ENCODE peak calls at places on chromosome 14, in seven cellular contexts. P, R, L, E, W, H and Z are unnamed samples.

GRCh38 chr14:96256420-96256819 is 410 bp downstream of the BDKRB1 start:
- DNase-seq in L (no peak), P (no peak), W (no peak), H (no peak), R (no peak), E (no peak), Z (peak; percentile 73)

GRCh38 chr14:102979406-102979805 is 56.9 kb downstream of the AMN start:
- DNase-seq in H (no peak), E (no peak), W (no peak), P (no peak), L (no peak), R (no peak), Z (no peak)

GRCh38 chr14:30525833-30526232 is 33.1 kb upstream of the G2E3 start:
- DNase-seq in L (no peak), P (no peak), W (no peak), H (no peak), E (no peak), R (no peak), Z (peak; percentile 27)

GRCh38 chr14:105064721-105065143 is 498 bp downstream of the GPR132 start:
- DNase-seq in L (no peak), P (peak; percentile 76), W (no peak), E (no peak), R (no peak), H (no peak), Z (no peak)

GRCh38 chr14:74988131-74988530 is 14.6 kb upstream of the EIF2B2 start:
- DNase-seq in H (peak; percentile 45), L (no peak), P (no peak), W (no peak), R (peak; percentile 94), E (no peak), Z (peak; percentile 94)

GRCh38 chr14:68679301-68679700 is 113.6 kb downstream of the ZFP36L1 start:
- DNase-seq in P (no peak), H (no peak), E (no peak), R (no peak), W (no peak), L (no peak), Z (no peak)

GRCh38 chr14:80388980-80389711 is 177.8 kb upstream of the DIO2 start:
- DNase-seq in R (peak; percentile 31), W (no peak), H (no peak), L (no peak), E (no peak), P (no peak), Z (peak; percentile 83)

GRCh38 chr14:75577090-75577489 is 1.3 kb upstream of the FLVCR2 start:
- DNase-seq in R (no peak), L (no peak), H (no peak), P (no peak), W (no peak), E (no peak), Z (no peak)

GRCh38 chr14:95535226-95536021 is 574 bp downstream of the GLRX5 start:
- DNase-seq in W (no peak), P (no peak), E (no peak), H (no peak), L (no peak), R (no peak), Z (no peak)

GRCh38 chr14:91983571-91983970 is 36.1 kb upstream of the FBLN5 start:
- DNase-seq in L (no peak), H (no peak), P (no peak), W (no peak), R (no peak), E (no peak), Z (no peak)
- H3K4me1 ChIP-seq in L (no peaks in the 10 kb centered on the region), H (no peaks in the 10 kb centered on the region), P (no peaks in the 10 kb centered on the region), W (no peaks in the 10 kb centered on the region), R (peaks cover 3% of the 10 kb centered on the region), E (no peaks in the 10 kb centered on the region), Z (peaks cover 13% of the 10 kb centered on the region)

DNA sequence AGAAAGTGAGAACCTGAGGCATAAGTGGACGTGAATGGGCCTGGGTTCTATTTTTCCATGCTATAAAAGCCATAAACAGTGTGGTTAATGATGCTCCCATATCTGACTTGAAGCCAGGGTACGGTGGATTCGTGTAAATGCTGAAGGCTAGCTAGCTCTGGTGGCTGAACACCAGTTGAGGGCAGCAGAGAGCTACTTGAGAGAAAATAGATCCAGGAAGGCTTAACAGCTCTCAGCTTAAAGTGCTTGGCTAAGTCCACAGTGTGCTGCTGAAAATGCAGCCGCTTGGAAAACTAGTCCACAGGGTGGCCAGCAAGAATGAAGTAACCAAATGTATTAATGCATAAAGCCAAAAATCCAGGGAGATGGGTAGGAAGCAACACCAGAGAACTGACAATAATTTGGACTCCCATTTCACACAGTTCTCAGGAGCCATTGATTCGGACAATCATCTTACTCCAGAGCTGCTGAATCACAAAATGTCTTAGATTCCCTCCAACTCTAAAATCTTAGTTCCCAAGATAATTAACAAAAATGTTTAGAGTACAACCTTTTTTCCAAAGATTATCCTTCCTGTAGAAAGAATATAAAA is 15.0 kb upstream of the FOXG1 start:
- DNase-seq in R (peak; percentile 31), E (no peak), L (no peak), H (peak; percentile 7), P (no peak), W (no peak), Z (peak; percentile 56)
- H3K27me3 ChIP-seq in R (no peaks in the 10 kb centered on the region), E (peaks cover 6% of the 10 kb centered on the region), L (peaks cover 3% of the 10 kb centered on the region), H (no peaks in the 10 kb centered on the region), P (peaks cover 6% of the 10 kb centered on the region), W (no peaks in the 10 kb centered on the region), Z (peaks cover 39% of the 10 kb centered on the region)

DNA sequence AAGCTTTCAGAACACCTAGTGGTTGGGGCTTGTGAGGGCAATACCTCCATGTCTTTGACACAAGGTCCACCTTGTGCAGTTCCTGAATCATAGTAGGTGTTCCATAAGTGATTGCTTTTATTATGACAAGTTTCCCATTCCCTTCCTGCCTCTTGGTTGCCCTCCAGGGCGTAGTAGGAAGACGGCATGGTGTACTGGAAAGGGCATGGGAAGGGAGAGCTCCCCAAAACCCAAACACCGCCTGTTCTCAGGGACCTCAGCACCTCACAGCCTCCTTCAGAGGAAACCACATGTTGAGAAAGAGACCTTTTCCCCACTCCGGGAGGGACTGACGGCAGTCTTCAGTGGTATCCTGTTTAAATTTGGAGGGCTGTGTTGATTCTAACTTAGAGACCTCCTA is 21.1 kb downstream of the EVL start:
- DNase-seq in H (no peak), P (no peak), W (no peak), L (no peak), R (no peak), E (no peak), Z (no peak)
- H3K4me1 ChIP-seq in H (no peaks in the 10 kb centered on the region), P (no peaks in the 10 kb centered on the region), W (no peaks in the 10 kb centered on the region), L (peaks cover 89% of the 10 kb centered on the region), R (no peaks in the 10 kb centered on the region), E (no peaks in the 10 kb centered on the region), Z (peaks cover 6% of the 10 kb centered on the region)

GRCh38 chr14:62185078-62185477 is 422.9 kb downstream of the SNAPC1 start:
- DNase-seq in R (no peak), E (no peak), L (no peak), H (no peak), P (no peak), W (no peak), Z (peak; percentile 18)

GRCh38 chr14:62181591-62181990 is 419.4 kb downstream of the SNAPC1 start:
- DNase-seq in L (no peak), P (no peak), R (no peak), E (no peak), H (no peak), W (no peak), Z (no peak)

GRCh38 chr14:62189698-62190097 is 427.5 kb downstream of the SNAPC1 start:
- DNase-seq in W (no peak), P (no peak), E (no peak), H (no peak), L (no peak), R (no peak), Z (peak; percentile 57)

DNA sequence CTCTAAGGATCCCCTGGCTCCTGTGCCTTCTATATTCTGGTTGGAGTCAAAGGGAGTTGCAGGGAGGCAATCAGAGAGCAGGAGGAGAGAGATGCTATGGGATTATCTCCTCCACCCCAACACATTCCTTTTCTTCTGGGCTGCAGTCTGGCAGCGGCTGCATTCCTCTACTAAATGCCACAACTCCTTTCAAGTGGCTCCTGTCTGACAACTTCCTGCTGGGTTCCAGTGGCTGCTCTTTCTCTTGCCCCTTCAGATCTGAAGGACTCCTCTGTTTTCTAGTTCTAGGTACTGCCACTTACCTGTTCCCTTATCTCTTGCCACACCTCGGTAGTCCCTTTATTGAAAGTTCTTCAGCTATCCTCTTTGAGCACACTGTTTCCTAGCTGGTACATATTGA is 425.0 kb downstream of the SNAPC1 start:
- DNase-seq in R (no peak), E (no peak), W (no peak), P (no peak), L (no peak), H (no peak), Z (no peak)
- H3K27me3 ChIP-seq in R (peaks cover 4% of the 10 kb centered on the region), E (no peaks in the 10 kb centered on the region), W (no peaks in the 10 kb centered on the region), P (no peaks in the 10 kb centered on the region), L (no peaks in the 10 kb centered on the region), H (no peaks in the 10 kb centered on the region), Z (peaks cover 11% of the 10 kb centered on the region)

GRCh38 chr14:93960108-93960475 is 16.3 kb downstream of the ASB2 start:
- DNase-seq in R (no peak), E (no peak), W (no peak), H (no peak), L (no peak), P (no peak), Z (no peak)
- H3K4me1 ChIP-seq in R (peaks cover 45% of the 10 kb centered on the region), E (no peaks in the 10 kb centered on the region), W (no peaks in the 10 kb centered on the region), H (peaks cover 19% of the 10 kb centered on the region), L (peaks cover 70% of the 10 kb centered on the region), P (peaks cover 59% of the 10 kb centered on the region), Z (peaks cover 14% of the 10 kb centered on the region)

GRCh38 chr14:21861153-21861552 is 187.5 kb upstream of the OR4E1 start:
- DNase-seq in H (no peak), P (no peak), R (no peak), E (no peak), L (no peak), W (no peak), Z (no peak)

GRCh38 chr14:21863289-21863688 is 189.7 kb upstream of the OR4E1 start:
- DNase-seq in L (no peak), H (no peak), R (no peak), P (no peak), W (no peak), E (no peak), Z (no peak)

DNA sequence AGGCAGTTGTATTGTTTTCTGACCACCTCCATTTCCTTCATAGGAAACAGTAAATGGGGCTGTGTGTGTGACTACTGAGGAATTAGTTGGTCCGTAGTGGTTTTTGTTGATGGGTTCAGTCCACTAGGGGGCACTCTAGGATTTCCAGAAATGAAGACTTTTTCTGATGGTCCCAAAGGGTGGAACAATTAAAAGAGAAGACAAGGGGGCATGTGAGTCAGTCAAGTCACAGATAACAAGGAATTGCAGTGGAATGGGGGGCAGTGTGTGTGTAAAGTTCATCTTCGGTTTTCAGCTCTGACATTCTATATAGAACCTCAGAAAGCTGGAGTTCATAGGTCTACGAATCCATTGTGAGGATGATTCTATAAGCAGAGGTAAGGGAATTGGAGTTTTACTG is 186.6 kb upstream of the OR4E1 start:
- DNase-seq in H (peak; percentile 22), R (no peak), W (no peak), E (no peak), L (peak; percentile 47), P (no peak), Z (no peak)
- H3K27me3 ChIP-seq in H (peaks cover 18% of the 10 kb centered on the region), R (no peaks in the 10 kb centered on the region), W (no peaks in the 10 kb centered on the region), E (no peaks in the 10 kb centered on the region), L (no peaks in the 10 kb centered on the region), P (no peaks in the 10 kb centered on the region), Z (peaks cover 3% of the 10 kb centered on the region)

DNA sequence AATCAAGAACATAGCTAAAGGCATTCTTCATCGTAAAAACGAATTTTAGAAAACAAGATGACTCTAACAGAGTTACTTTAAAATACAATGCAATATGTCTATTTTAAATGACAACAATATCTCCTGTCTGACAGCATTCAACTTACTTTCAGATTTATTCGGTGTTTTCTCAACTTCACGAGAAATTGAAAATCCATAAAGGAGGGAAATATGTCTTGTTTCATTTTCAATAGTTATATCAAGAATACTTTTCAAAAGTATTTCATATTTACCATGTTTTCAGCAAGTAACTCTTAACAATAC is 254.8 kb downstream of the DAD1 start:
- DNase-seq in P (no peak), H (no peak), L (no peak), E (no peak), W (no peak), R (no peak), Z (no peak)
- H3K4me1 ChIP-seq in P (no peaks in the 10 kb centered on the region), H (peaks cover 21% of the 10 kb centered on the region), L (no peaks in the 10 kb centered on the region), E (peaks cover 4% of the 10 kb centered on the region), W (no peaks in the 10 kb centered on the region), R (peaks cover 25% of the 10 kb centered on the region), Z (no peaks in the 10 kb centered on the region)